ENCODE peak calls at places on chromosomes 11 and 22, in five cellular contexts. A is IMR-90, O is thoracic aorta, I is prostate gland, W is stomach. K is an unnamed sample. For H3K27me3, the result is how much of the 10 kb centered on the place peaks cover.

GRCh38 chr11:90363739-90364138 is 140.9 kb upstream of the CHORDC1 start:
- DNase-seq in O (no peak), A (no peak), W (no peak), I (no peak), K (no peak)

GRCh38 chr11:130872961-130873360 is 43.3 kb downstream of the SNX19 start:
- DNase-seq in W (no peak), I (no peak), O (no peak), A (peak), K (no peak)

GRCh38 chr11:35029979-35030378 is 109.0 kb upstream of the CD44 start:
- DNase-seq in I (no peak), A (peak), W (no peak), O (no peak), K (no peak)

GRCh38 chr11:69261116-69261515 is 32.8 kb upstream of the MYEOV start:
- DNase-seq in W (no peak), I (no peak), A (no peak), O (no peak), K (no peak)

GRCh38 chr22:44724859-44725258 is 22.9 kb downstream of the PRR5 start:
- DNase-seq in O (no peak), I (no peak), W (no peak), A (no peak), K (no peak)

GRCh38 chr11:1449516-1450270 is 36.9 kb downstream of the MOB2 start:
- DNase-seq in I (no peak), O (no peak), A (no peak), W (no peak), K (no peak)

GRCh38 chr11:95269402-95269801 is 38.4 kb upstream of the SESN3 start:
- DNase-seq in A (no peak), W (no peak), O (no peak), I (no peak), K (no peak)

GRCh38 chr22:48089601-48090331 is 1327.3 kb downstream of the TBC1D22A start:
- DNase-seq in I (peak), W (no peak), A (no peak), O (no peak), K (no peak)

GRCh38 chr11:69383946-69384547 is 90.1 kb downstream of the MYEOV start:
- DNase-seq in I (no peak), A (no peak), O (no peak), W (no peak), K (no peak)

GRCh38 chr22:48538291-48538820 is 1289.3 kb downstream of the BRD1 start:
- DNase-seq in A (no peak), W (no peak), I (no peak), O (no peak), K (no peak)

GRCh38 chr11:102177974-102178631 is 67.9 kb downstream of the YAP1 start:
- DNase-seq in A (peak), O (no peak), W (no peak), I (peak), K (no peak)

DNA sequence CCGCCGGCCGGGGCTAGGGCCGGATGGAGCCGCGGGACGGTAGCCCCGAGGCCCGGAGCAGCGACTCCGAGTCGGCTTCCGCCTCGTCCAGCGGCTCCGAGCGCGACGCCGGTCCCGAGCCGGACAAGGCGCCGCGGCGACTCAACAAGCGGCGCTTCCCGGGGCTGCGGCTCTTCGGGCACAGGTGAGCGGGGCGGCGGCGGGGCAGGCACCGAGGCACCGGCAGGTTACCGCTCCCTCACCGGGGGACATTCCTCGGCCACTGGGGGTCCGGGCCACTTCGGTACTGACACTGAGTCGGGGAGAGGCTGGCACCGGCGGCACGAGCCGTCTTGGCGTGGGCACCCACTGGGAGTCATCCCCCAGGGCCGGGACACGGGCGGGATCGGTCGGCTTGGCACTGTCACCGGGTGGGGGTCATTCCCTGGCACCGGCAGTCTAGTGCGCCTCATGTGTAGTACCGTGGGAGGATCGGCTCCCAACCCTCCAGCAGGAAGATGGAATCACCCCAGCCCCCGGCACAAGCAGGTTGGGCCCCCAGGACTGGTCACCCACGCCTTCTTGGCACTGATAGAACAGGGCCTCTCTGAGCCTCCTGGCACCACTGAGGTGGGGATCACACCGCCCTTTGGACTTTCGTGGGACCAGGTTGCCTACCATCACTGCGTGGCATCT is 511 bp downstream of the DGKZ start:
- DNase-seq in W (no peak), I (no peak), O (no peak), A (no peak), K (no peak)
- H3K27me3 ChIP-seq in W (under half), I (under half), O (under half), A (under half), K (under half)

DNA sequence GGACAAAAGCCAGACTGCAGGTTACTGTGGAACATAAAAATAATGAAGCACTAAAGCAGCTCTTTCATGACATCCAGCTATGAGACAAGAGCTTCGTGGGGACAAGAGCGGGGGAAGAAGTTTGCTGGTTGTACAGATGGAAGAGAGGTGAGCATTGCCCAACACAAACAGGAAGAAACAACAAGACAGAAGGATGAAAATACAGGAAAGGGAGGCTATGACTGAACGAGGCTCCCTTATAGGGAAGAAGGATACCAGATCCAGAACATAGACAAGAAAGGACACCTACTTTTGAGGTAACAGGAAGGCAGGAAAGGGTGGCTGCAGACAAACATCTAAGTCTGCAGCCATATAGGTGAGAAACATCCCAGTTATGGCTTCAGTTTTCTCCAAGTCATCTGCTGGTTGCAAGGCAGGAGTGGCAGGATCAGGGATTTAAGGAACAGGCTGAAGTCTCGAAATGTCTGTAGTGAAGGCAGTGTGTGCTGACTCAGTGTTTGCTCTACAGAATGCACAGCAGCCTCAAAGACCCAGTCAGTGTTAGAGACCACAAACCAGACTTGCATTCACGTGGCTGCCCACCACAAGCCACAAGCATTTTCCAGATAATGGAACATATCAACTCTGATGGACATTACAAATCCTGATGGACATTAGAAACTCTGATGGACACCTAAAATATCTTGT is 1.9 kb downstream of the CLTCL1 start:
- DNase-seq in A (peak), O (no peak), I (no peak), W (no peak), K (no peak)
- H3K4me3 ChIP-seq in A (no peak), O (no peak), I (no peak), W (no peak), K (no peak)

DNA sequence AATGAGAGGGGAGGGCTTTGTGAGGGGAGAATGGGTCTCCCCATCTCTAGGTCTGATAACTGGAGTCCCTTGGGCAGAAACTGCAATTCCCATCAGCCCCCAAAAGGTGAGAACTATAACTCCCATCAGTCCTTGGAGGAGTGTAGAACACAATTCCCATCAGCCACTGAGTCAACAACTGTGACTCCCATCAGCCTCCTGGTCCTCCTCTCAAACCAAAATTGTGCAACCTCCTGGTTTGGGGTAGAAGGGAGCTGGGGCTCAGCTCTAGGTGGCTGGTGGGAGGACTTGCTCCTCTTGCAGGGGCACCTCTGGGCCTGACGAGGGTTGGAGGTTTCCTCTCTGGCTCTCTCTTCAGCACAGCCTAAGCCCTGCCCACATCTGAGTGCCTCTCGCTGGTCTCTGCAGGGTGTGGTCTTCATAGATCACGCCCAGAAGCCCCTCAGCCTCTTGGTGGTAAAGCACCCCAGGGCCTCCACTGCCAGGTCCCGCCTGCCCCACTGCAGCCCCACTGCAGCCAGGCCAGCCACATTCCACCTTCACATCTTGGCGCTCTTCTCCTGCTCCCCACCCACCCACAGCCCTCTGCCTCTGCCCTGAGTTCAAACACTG is 18.5 kb downstream of the SLC22A12 start:
- DNase-seq in O (no peak), A (no peak), W (no peak), I (no peak), K (no peak)
- H3K27me3 ChIP-seq in O (under half), A (half or more), W (under half), I (under half), K (under half)

GRCh38 chr22:18977824-18978425 is 41.8 kb upstream of the PRODH start:
- DNase-seq in I (no peak), A (no peak), W (no peak), O (no peak), K (peak)

GRCh38 chr22:18983120-18983651 is 47.1 kb upstream of the PRODH start:
- DNase-seq in O (no peak), W (no peak), I (no peak), A (no peak), K (no peak)

GRCh38 chr22:18980829-18981228 is 44.7 kb upstream of the PRODH start:
- DNase-seq in I (no peak), A (no peak), W (no peak), O (no peak), K (no peak)

GRCh38 chr22:18978506-18978905 is 42.4 kb upstream of the PRODH start:
- DNase-seq in W (no peak), A (no peak), I (no peak), O (no peak), K (no peak)

GRCh38 chr22:18979957-18980356 is 43.9 kb upstream of the PRODH start:
- DNase-seq in I (no peak), W (no peak), A (no peak), O (no peak), K (no peak)
- H3K4me3 ChIP-seq in I (no peak), W (no peak), A (no peak), O (no peak), K (no peak)

GRCh38 chr22:22406445-22406844 is 102.1 kb downstream of the ZNF280B start:
- DNase-seq in W (no peak), I (no peak), O (no peak), A (no peak), K (no peak)
- H3K27me3 ChIP-seq in W (under half), I (under half), O (under half), A (under half), K (under half)

DNA sequence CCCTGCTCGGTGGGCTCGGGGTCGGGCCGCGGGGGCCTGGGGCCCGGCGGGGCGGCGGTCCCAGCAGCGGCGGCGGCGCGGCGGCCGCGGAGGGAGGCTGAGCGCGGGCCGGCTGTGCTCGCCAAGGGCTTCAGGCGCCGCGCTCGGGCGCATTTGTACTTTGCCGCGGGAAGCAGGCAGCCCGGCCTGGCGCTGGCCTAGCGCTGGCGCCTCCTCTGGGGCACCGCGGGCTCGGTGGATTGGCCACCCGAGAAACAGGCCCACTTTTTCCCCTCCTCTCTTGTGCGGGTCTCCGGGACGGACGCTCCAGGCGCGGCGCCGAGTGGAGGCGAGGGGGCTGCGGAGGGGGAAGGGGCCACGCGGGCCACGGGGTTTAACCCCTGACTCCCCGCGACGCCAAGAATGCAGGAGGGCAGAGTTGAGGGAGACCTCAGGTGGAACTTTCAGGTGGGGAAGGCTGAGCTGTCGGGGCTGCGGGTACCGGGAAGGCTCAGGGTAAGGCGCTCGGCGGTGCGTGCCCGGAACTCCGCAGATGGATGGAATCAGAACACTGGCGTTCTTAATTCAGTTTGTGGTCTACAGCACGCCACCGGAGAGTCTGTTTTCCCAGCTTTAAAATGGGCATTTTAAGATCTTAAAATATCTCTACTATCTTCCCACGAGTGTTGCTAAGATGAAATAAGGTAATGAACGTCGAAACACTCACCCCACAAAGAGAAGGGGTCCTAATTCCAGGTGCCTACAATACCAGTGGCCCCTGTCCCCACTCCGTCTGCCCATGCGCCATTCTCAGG is at the start of gene CHRDL2:
- DNase-seq in I (no peak), O (no peak), A (peak), W (no peak), K (no peak)
- H3K4me3 ChIP-seq in I (peak), O (peak), A (peak), W (peak), K (peak)

DNA sequence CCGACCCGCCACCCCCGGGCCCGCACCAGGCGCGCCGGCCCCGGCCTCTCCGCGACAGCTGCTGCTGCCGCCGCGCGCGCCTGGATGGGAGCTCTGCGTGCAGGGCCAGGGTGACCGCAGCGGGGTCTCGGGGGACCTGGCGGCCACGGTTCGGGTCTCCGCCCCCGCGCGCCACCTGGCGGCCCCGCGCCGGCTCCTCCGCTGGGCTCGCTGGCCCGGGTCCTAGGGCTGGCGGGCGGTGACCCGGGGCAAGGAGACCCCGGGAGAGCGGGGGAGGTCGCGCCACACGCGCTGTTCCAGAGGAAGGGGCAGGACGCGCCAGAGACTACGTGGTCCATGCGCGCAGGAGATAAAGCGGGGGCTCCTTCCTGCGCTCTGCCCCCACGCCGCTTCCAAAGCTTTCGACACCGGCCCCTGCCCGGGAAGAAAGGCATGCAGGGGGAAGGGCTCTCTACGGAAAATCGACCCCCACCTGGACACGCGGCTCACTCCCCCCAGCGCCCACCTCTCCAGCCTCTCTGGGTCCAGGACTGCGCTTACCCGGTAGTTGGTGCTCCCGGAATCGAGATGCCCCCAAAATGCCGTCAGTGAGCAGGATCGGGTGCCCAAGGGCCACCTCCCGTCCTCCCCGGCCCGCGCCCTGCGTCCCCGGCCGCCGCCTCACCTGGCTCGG is 480 bp downstream of the SHANK2 start:
- DNase-seq in I (peak), W (peak), A (no peak), O (no peak), K (no peak)
- H3K27me3 ChIP-seq in I (under half), W (under half), A (under half), O (under half), K (half or more)

GRCh38 chr11:32895471-32895870 is 2.9 kb downstream of the QSER1 start:
- DNase-seq in A (no peak), W (no peak), I (no peak), O (no peak), K (no peak)
- H3K4me3 ChIP-seq in A (no peak), W (no peak), I (no peak), O (no peak), K (no peak)